ENCODE peak calls at places on chromosomes 16 and 17, in eight cellular contexts. G, P, E, D, C, O, N and X are unnamed samples.

GRCh38 chr17:66417300-66417719 is 114.9 kb downstream of the PRKCA start:
- DNase-seq in G (no peak), P (no peak), E (no peak), D (no peak), C (no peak), O (no peak), N (no peak), X (no peak)

GRCh38 chr16:52928955-52929354 is 123.7 kb downstream of the CHD9NB start:
- DNase-seq in G (no peak), P (no peak), E (no peak), D (no peak), C (no peak), O (no peak), N (no peak), X (no peak)

GRCh38 chr16:52035406-52035805 is 511.5 kb downstream of the TOX3 start:
- DNase-seq in G (no peak), P (no peak), E (no peak), D (no peak), C (no peak), O (no peak), N (no peak), X (no peak)

GRCh38 chr16:46562979-46563378 is 58.2 kb downstream of the SHCBP1 start:
- DNase-seq in G (no peak), P (no peak), E (no peak), D (no peak), C (no peak), O (no peak), N (no peak), X (no peak)

GRCh38 chr16:88957887-88958577 is 19.0 kb downstream of the CBFA2T3 start:
- DNase-seq in G (no peak), P (no peak), E (no peak), D (no peak), C (no peak), O (peak), N (no peak), X (no peak)

GRCh38 chr17:68197091-68197996 is 50.5 kb upstream of the AMZ2 start:
- DNase-seq in G (no peak), P (no peak), E (no peak), D (peak), C (no peak), O (peak), N (peak), X (no peak)

GRCh38 chr16:64983983-64984382 is 137.9 kb downstream of the CDH11 start:
- DNase-seq in G (peak), P (peak), E (peak), D (no peak), C (peak), O (no peak), N (no peak), X (no peak)

GRCh38 chr17:78180083-78180482 is 6.8 kb downstream of the TK1 start:
- DNase-seq in G (no peak), P (no peak), E (no peak), D (no peak), C (no peak), O (no peak), N (no peak), X (no peak)

GRCh38 chr16:84741351-84741791 is 41.6 kb downstream of the USP10 start:
- DNase-seq in G (peak), P (no peak), E (no peak), D (no peak), C (peak), O (no peak), N (no peak), X (no peak)

GRCh38 chr17:39627717-39628516 is 1.2 kb downstream of the PPP1R1B start:
- DNase-seq in G (no peak), P (no peak), E (no peak), D (no peak), C (no peak), O (no peak), N (no peak), X (no peak)

GRCh38 chr16:56625140-56625942 is at the start of gene MT1E:
- DNase-seq in G (peak), P (peak), E (peak), D (no peak), C (peak), O (peak), N (peak), X (no peak)

GRCh38 chr16:85333337-85333736 is 221.1 kb upstream of the CIBAR2 start:
- DNase-seq in G (no peak), P (no peak), E (no peak), D (no peak), C (no peak), O (no peak), N (no peak), X (no peak)

GRCh38 chr16:51399908-51400670 is 249.0 kb upstream of the SALL1 start:
- DNase-seq in G (no peak), P (no peak), E (no peak), D (no peak), C (no peak), O (no peak), N (no peak), X (no peak)

GRCh38 chr16:3023415-3023668 is 400 bp downstream of the HCFC1R1 start:
- DNase-seq in G (no peak), P (no peak), E (no peak), D (no peak), C (peak), O (no peak), N (no peak), X (no peak)